ENCODE peak calls at places on chromosomes 5 and 9, in seven cellular contexts. H is esophagus squamous epithelium; Z is psoas muscle; Q is neural progenitor cell; M is CD4-positive, CD25-positive, alpha-beta regulatory T cell; Y is ovary; A is SJSA1. L is an unnamed sample. For H3K4me1, the result is how much of the 10 kb centered on the place peaks cover.

GRCh38 chr5:17216176-17216973 is 1.1 kb upstream of the BASP1 start:
- DNase-seq in H (peak), Z (peak), Q (peak), M (peak), Y (peak), A (peak), L (no peak)

GRCh38 chr9:33748633-33749304 is 46.6 kb upstream of the PRSS3 start:
- DNase-seq in H (no peak), Z (no peak), Q (no peak), M (no peak), Y (no peak), A (no peak), L (peak)

GRCh38 chr5:6739603-6740002 is 26.4 kb downstream of the TENT4A start:
- DNase-seq in H (no peak), Z (no peak), Q (no peak), M (no peak), Y (no peak), A (no peak), L (no peak)

GRCh38 chr9:801399-802071 is 40.0 kb upstream of the DMRT1 start:
- DNase-seq in H (no peak), Z (no peak), Q (no peak), M (no peak), Y (no peak), A (no peak), L (no peak)

GRCh38 chr5:16051246-16051645 is 128.3 kb downstream of the MARCHF11 start:
- DNase-seq in H (no peak), Z (no peak), Q (no peak), M (no peak), Y (no peak), A (no peak), L (no peak)

GRCh38 chr5:179170606-179171005 is 110.4 kb downstream of the ZNF354C start:
- DNase-seq in H (no peak), Z (no peak), Q (no peak), M (no peak), Y (no peak), A (no peak), L (no peak)

GRCh38 chr5:127228540-127229184 is 61.9 kb upstream of the MEGF10 start:
- DNase-seq in H (no peak), Z (no peak), Q (peak), M (no peak), Y (no peak), A (no peak), L (no peak)

GRCh38 chr5:139733289-139733688 is 62.3 kb upstream of the PSD2 start:
- DNase-seq in H (no peak), Z (no peak), Q (no peak), M (no peak), Y (no peak), A (no peak), L (no peak)

GRCh38 chr5:134224905-134225779 is 731 bp downstream of the PPP2CA start:
- DNase-seq in H (no peak), Z (peak), Q (peak), M (peak), Y (peak), A (peak), L (peak)

GRCh38 chr5:125700380-125700856 is 722.8 kb upstream of the GRAMD2B start:
- DNase-seq in H (no peak), Z (no peak), Q (peak), M (no peak), Y (no peak), A (no peak), L (no peak)

GRCh38 chr9:6708732-6709131 is 49.0 kb upstream of the KDM4C start:
- DNase-seq in H (no peak), Z (no peak), Q (no peak), M (no peak), Y (no peak), A (no peak), L (no peak)

GRCh38 chr9:79651251-79651795 is 79.6 kb downstream of the TLE4 start:
- DNase-seq in H (no peak), Z (no peak), Q (peak), M (no peak), Y (no peak), A (no peak), L (no peak)

GRCh38 chr9:126058631-126059030 is 268.0 kb upstream of the MVB12B start:
- DNase-seq in H (no peak), Z (no peak), Q (no peak), M (no peak), Y (no peak), A (no peak), L (no peak)

GRCh38 chr5:2732850-2733249 is 18.6 kb downstream of the IRX2 start:
- DNase-seq in H (no peak), Z (no peak), Q (no peak), M (no peak), Y (no peak), A (no peak), L (no peak)

GRCh38 chr9:129885018-129885669 is 49.9 kb downstream of the USP20 start:
- DNase-seq in H (no peak), Z (no peak), Q (peak), M (no peak), Y (peak), A (no peak), L (peak)
- H3K27ac ChIP-seq in H (peak), Z (peak), Q (no peak), M (peak), Y (peak), A (no peak), L (peak)

DNA sequence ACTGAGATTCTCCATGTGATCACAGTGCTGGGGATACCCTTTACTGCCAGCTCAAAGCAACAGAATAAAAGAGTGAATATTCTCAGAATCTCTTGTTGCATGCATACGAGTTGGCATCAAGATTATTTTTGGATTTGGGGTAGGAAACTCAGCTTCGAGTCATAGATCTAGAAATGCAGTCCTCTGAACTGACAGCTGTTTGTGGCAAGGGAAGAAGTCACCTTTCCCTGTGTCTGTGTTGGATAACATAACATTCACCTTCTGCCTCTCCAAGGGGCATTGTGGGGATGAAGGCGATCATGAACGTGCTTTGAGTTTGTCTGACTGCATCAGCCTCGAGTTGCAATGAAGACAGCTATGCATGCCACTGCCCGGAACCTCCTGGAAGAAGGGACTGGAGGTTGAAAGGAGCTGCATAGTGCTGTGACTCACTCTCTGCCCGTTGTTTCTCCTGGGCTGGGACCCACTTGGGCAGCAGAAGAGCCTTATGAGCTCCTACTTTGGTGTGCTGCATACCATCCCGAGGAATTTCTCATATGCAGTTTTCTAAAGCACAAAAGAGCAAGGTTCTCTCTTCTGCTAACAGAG is 231.7 kb downstream of the ARHGAP26 start:
- DNase-seq in H (no peak), Z (no peak), Q (no peak), M (no peak), Y (no peak), A (peak), L (no peak)
- H3K4me1 ChIP-seq in H (under half), Z (under half), Q (under half), M (under half), Y (under half), A (under half), L (under half)

DNA sequence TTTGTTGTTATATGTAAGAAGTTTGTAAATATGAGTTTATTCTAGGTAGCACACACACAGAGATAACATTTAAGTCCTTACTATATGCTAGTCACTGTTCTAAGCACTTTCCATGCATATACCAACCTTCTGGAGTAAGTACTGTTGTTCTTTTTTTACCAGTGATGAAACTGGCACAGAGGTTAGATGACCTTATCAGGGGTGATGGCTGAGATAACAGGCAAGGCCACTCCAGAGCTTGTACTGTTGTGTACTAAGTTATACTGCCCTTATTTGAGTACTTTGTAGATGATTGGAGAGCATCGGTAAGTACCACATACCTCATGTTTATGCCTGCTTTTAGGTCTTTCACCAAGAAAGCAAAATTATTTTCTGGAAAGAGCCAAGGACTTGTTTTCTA is 6.2 kb downstream of the POLR1E start:
- DNase-seq in H (no peak), Z (no peak), Q (no peak), M (no peak), Y (no peak), A (no peak), L (no peak)
- H3K27ac ChIP-seq in H (no peak), Z (no peak), Q (no peak), M (no peak), Y (no peak), A (no peak), L (no peak)

DNA sequence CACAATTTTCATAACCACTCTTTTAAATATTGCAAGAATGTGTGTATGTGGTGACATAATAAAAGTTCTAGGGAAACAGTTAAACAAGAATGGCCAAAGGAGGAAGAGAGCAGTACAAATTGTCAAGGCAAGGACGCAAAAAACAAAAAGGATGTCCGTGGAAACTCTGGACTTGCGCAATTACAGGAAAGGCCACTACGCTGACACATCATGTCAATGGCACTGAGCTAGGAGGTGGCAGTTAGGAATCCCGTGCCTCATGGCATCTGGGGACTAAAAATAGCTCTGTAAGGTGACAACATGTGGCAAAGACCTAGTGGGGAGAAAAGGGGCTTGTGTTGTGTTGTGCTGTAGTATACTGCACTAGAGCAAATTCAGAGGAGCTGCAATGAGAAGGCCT is 123.9 kb upstream of the STC2 start:
- DNase-seq in H (no peak), Z (peak), Q (no peak), M (no peak), Y (no peak), A (peak), L (no peak)
- H3K4me1 ChIP-seq in H (under half), Z (half or more), Q (under half), M (under half), Y (under half), A (half or more), L (under half)

DNA sequence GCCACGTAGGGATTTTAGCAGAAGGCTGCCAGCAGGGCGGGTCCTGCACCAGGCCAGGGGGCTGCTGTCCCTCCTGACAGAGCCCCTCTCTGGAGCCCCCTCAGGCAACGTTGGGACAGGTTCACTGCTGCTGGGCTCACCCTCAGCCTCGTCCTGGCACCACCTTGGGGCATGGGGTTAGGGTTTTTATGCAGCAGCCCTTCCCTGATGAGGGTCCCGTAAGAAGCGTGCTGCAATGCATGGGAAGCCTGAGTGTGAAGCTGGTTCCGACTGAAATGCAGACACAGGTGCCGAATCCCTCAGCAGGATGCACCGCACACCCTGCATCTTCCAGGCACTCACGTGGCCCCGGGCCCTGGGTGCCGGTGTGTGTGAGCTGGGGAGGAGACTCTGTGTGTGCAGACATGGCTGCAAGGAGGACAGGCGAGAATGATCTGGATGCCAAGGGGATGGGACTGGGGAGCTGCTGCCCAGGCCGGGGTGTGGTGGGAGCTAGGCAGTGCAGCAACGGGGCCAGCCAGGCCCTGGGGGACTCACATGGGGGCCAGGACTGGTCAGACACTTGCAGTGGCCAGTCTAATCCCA is 27.1 kb downstream of the ZDHHC11B start:
- DNase-seq in H (no peak), Z (peak), Q (peak), M (no peak), Y (peak), A (no peak), L (peak)
- H3K27ac ChIP-seq in H (no peak), Z (no peak), Q (no peak), M (no peak), Y (no peak), A (no peak), L (no peak)

DNA sequence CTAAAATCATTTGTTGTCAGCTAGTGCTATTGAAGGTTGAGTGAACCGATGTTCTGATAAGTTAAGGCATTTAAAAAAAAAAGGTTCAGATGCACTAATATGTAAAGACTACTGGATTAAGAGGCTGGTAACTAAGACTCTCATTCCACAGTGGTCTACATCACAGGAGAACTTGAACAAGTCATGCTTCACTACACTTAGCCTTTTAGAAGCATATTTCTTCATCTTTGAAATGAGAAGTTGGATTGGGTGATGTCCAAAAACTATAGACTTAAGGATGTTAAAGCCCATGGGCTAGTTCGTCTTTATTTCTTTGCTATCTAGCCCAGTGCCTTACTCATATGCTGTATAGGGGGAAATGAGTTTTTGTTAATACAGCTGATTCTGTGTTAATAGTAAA is 107.2 kb downstream of the NDUFS4 start:
- DNase-seq in H (no peak), Z (no peak), Q (no peak), M (no peak), Y (no peak), A (no peak), L (no peak)
- H3K4me1 ChIP-seq in H (under half), Z (under half), Q (under half), M (under half), Y (under half), A (under half), L (under half)

DNA sequence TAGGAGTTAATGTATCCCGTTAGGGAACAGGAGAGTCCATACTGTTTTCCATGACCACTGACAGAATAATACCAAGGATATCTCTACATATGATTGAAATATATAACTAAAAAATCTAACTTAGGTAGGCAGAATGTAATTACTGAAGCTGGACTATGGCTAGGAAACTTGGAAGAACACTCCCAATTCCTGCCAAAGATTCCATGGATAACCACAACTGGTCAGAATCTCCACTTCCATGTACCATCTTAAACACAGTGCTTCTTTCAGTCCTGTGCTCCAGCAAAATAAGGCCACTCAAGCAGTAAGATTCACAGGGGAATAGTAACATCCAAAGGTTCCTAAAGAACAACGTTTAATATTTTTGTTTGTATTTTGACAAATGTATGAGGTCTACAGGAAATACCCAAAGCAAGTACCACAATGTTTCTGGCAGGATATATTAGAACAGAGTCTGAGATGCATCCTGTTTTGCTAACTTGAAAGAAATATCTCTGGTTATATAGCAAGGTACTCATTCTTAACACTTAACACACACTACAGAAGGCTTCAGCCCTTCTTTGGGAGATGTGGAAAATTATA is 295.0 kb downstream of the ADAMTS6 start:
- DNase-seq in H (no peak), Z (no peak), Q (no peak), M (no peak), Y (no peak), A (no peak), L (no peak)
- H3K27ac ChIP-seq in H (no peak), Z (no peak), Q (no peak), M (no peak), Y (no peak), A (no peak), L (no peak)

DNA sequence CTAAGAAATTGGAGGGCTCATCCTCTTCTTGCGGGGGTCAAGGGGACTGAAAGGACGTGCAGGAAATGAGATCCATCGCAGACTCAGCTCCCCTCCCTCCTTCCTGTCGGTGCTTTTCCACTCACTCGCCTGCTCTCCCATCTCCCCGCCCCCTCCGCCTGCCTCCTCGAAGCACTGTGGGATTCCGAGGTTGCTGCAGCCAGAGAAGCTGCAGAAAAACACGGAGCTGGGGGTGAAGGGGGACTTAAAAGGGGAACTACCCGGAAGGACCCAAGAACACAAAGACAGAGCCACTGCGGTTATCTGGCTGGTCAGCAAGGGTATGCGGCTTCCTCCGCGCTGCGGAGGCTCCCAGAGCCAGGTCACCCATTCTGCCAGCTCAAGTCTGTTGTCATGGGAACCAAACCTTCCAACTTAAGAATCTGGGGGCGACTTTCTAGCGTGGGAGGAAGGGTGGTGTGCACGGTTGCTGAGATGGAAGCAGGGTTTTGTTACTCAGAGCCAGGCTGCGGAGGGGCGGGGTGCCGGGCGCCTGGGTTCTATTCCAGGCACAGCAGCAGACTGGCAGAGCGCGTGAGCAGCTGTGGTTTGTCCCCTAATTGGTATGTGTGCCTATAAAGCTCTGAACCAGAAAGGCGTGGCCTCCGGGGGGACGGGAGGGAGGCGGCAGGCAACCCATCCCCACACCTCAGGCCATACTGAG is 24.9 kb downstream of the PCDHGC5 start:
- DNase-seq in H (no peak), Z (peak), Q (peak), M (no peak), Y (peak), A (peak), L (no peak)
- H3K4me1 ChIP-seq in H (half or more), Z (half or more), Q (under half), M (under half), Y (under half), A (half or more), L (under half)

DNA sequence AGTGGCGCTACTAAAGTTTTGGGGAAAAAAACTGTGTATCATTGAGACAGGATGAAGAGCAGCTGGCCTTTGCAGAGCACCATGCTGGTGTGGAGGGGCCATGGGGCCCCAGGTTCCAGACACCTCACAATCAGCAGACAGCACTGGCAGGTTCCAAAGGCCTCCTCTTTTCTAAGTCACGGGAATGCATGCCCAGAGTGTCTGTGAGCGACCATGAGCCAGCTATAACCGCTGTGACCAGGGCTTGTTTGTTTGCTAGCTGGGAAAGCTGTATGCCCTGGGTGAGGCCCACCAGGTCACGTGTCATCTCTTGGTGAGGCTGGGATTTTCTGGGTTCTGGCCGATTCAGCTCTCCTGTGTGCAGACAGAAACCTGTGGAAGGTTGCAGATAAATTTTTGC is 37.0 kb downstream of the PAPPA start:
- DNase-seq in H (no peak), Z (no peak), Q (no peak), M (no peak), Y (no peak), A (no peak), L (no peak)
- H3K27ac ChIP-seq in H (no peak), Z (no peak), Q (no peak), M (no peak), Y (no peak), A (peak), L (no peak)